ENCODE peak calls at places on chromosomes 12 and 14, in six cellular contexts. U is neural progenitor cell, Q is glutamatergic neuron, N is astrocyte of the cerebellum, L is hepatocyte, I is WERI-Rb-1. W is an unnamed sample.

GRCh38 chr12:48681738-48682532 is at the start of gene KANSL2:
- DNase-seq in U (peak; percentile 99), Q (peak; percentile 96), N (peak; percentile 98), L (peak; percentile 99), I (peak; percentile 99), W (peak; percentile 95)

GRCh38 chr14:79411403-79412174 is 799.7 kb downstream of the DIO2 start:
- DNase-seq in U (no peak), Q (no peak), N (no peak), L (no peak), I (no peak), W (no peak)

GRCh38 chr12:74349925-74350324 is 187.7 kb upstream of the ATXN7L3B start:
- DNase-seq in U (no peak), Q (no peak), N (peak; percentile 58), L (no peak), I (no peak), W (no peak)

GRCh38 chr14:68841030-68841809 is 48.4 kb upstream of the ZFP36L1 start:
- DNase-seq in U (no peak), Q (no peak), N (no peak), L (no peak), I (no peak), W (no peak)

GRCh38 chr12:21831671-21832357 is 57.3 kb upstream of the KCNJ8 start:
- DNase-seq in U (no peak), Q (no peak), N (no peak), L (no peak), I (no peak), W (no peak)

GRCh38 chr14:103382375-103382774 is 2.8 kb upstream of the MARK3 start:
- DNase-seq in U (no peak), Q (no peak), N (no peak), L (peak; percentile 60), I (no peak), W (no peak)

GRCh38 chr12:121795029-121795977 is 1.8 kb upstream of the RHOF start:
- DNase-seq in U (peak; percentile 81), Q (peak; percentile 91), N (peak; percentile 76), L (peak; percentile 89), I (peak; percentile 87), W (peak; percentile 92)

GRCh38 chr12:124264089-124264795 is 30.7 kb upstream of the RFLNA start:
- DNase-seq in U (no peak), Q (no peak), N (no peak), L (no peak), I (no peak), W (no peak)

GRCh38 chr12:131833896-131834641 is 5.9 kb downstream of the MMP17 start:
- DNase-seq in U (peak; percentile 69), Q (peak; percentile 84), N (no peak), L (peak; percentile 10), I (no peak), W (no peak)

GRCh38 chr12:2960432-2960956 is 1.3 kb downstream of the TEAD4 start:
- DNase-seq in U (peak; percentile 35), Q (no peak), N (no peak), L (peak; percentile 42), I (no peak), W (peak; percentile 23)

GRCh38 chr14:58107947-58108552 is 44.0 kb downstream of the ARMH4 start:
- DNase-seq in U (peak; percentile 64), Q (no peak), N (peak; percentile 76), L (peak; percentile 72), I (peak; percentile 25), W (peak; percentile 15)

GRCh38 chr12:89346741-89347324 is 5.5 kb downstream of the DUSP6 start:
- DNase-seq in U (peak; percentile 43), Q (no peak), N (no peak), L (no peak), I (no peak), W (no peak)

GRCh38 chr14:22666203-22666893 is 22.2 kb upstream of the OR6J1 start:
- DNase-seq in U (no peak), Q (no peak), N (no peak), L (no peak), I (no peak), W (no peak)

GRCh38 chr14:69873877-69874780 is 5.1 kb upstream of the SMOC1 start:
- DNase-seq in U (no peak), Q (no peak), N (peak; percentile 42), L (no peak), I (no peak), W (no peak)

GRCh38 chr14:61145258-61145902 is 135.8 kb downstream of the TMEM30B start:
- DNase-seq in U (no peak), Q (no peak), N (peak; percentile 77), L (peak; percentile 42), I (no peak), W (no peak)

GRCh38 chr14:59631237-59631636 is 54.6 kb upstream of the CCDC175 start:
- DNase-seq in U (peak; percentile 61), Q (peak; percentile 36), N (no peak), L (no peak), I (peak; percentile 47), W (peak; percentile 16)

GRCh38 chr14:77962731-77963520 is 163.0 kb downstream of the ADCK1 start:
- DNase-seq in U (no peak), Q (no peak), N (no peak), L (no peak), I (no peak), W (no peak)

GRCh38 chr12:104668274-104668718 is 211.5 kb downstream of the CHST11 start:
- DNase-seq in U (no peak), Q (no peak), N (no peak), L (peak; percentile 74), I (peak; percentile 14), W (no peak)

GRCh38 chr12:104410786-104411185 is 46.0 kb upstream of the CHST11 start:
- DNase-seq in U (no peak), Q (no peak), N (no peak), L (no peak), I (no peak), W (no peak)

GRCh38 chr12:120228291-120229070 is 27.6 kb upstream of the RPLP0 start:
- DNase-seq in U (peak; percentile 91), Q (peak; percentile 93), N (peak; percentile 66), L (peak; percentile 94), I (peak; percentile 87), W (peak; percentile 90)

GRCh38 chr14:22699801-22700564 is 55.8 kb upstream of the OR6J1 start:
- DNase-seq in U (peak; percentile 10), Q (no peak), N (no peak), L (no peak), I (no peak), W (no peak)

GRCh38 chr14:23351681-23352505 is 794 bp downstream of the SLC22A17 start:
- DNase-seq in U (peak; percentile 74), Q (peak; percentile 64), N (no peak), L (peak; percentile 42), I (peak; percentile 50), W (peak; percentile 56)

GRCh38 chr14:33480589-33481184 is 470.2 kb downstream of the EGLN3 start:
- DNase-seq in U (peak; percentile 37), Q (no peak), N (no peak), L (no peak), I (peak; percentile 20), W (no peak)

DNA sequence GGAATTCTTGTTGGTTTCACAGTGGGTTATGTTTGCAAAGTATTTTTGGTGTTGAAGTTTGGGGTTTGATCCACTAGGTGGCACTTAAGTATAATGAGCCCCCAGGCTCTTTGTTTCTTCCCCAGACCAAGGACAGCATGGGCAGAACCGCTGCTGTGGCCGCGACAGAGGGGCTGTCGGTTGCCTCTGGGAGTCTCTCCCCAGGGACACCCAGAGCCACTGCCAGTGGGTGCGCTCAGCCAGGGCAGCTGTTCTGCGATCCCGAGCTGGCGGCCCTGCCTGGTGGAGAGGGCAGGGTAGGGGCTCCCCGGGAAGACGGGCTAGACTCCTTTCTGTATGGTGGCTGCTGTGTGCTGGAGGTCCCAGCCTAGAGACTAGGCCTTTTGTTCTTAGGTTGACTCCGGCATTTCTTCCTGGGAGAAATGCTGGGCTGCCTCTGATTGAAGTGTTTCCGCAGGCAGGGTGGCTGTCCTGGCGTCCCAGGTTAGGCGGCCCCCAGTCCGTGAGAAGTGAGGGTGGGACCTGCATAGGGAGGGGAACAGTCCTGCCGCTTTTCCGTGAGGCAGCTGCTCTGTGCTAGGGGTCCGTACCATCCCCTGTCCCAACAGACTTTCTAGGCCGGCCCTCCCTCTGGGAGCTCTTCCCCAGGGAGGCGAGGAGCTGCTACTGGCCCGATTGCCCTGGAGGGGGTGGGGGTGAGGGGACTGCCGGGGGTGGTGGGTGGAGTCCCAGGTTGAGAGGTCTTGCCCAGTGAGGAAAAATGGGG is 253.1 kb upstream of the PELI2 start:
- DNase-seq in U (peak; percentile 24), Q (peak; percentile 46), N (no peak), L (no peak), I (no peak), W (no peak)
- TF ChIP-seq CTCF in U (peak; percentile 41), Q (peak; percentile 59), N (no peak), L (no peak), I (peak; percentile 42), W (no peak)

DNA sequence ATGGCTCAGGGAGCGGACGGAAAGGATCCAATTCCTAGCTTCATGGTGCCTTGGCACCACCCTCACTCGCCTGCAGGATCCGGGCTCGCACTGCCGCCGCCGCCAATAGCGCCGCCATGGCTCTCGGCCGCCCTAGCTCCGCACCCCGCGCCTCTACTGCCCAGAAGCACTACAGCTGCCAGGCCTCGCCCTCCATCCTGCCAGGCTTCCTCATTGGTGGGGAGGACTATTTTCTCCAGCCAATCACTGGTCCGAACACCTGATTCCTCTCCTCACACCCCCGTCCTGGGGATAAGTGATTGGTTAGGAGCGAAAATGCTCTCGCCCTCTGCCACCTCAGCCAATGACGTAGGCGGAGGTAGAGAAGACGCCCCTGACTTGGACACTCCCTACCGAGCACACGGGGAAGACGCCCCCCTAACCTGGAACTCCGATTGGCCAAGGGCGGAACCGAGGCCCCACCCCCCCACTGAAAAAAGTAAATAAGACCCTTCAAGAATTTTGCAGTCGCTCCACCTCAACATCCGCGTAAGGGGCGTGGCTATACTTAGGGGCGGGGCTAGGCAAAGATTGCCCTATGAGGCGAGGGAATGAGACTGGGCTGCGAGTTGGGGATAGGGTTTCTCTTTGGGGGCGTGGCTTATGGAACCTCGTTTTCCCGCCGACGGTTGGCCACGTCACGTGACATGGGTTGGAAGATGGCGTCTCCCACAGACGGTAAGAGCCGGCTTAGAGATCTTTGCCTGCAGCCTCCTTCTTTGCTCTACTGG is at the start of the genes ALDH6A1 and LIN52:
- DNase-seq in U (peak; percentile 100), Q (peak; percentile 100), N (peak; percentile 100), L (peak; percentile 100), I (peak; percentile 99), W (peak; percentile 100)
- TF ChIP-seq CTCF in U (peak; percentile 40), Q (no peak), N (no peak), L (no peak), I (peak; percentile 19), W (no peak)

DNA sequence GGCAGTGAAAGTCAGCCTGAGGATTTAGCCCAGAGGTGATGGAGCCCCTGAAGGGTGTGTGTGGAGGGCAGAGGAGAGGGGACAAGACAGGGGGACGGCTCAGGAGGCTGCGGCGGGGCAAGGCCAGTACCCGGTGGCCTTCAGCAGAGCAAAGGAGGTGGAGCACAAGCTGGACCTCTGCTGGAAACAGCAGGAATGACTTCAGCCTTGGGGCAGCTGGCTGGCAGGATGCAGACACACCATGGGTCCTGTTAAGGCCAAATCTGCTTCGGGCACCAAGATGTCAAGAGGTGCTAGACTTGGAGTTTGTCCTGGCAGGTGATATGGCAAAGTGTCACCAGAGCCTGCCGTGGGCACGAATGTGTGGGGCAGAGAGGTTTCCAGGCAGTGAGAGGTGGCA is 92.1 kb downstream of the LGMN start:
- DNase-seq in U (no peak), Q (no peak), N (no peak), L (no peak), I (no peak), W (no peak)
- TF ChIP-seq CTCF in U (peak; percentile 7), Q (no peak), N (no peak), L (no peak), I (peak; percentile 72), W (no peak)

DNA sequence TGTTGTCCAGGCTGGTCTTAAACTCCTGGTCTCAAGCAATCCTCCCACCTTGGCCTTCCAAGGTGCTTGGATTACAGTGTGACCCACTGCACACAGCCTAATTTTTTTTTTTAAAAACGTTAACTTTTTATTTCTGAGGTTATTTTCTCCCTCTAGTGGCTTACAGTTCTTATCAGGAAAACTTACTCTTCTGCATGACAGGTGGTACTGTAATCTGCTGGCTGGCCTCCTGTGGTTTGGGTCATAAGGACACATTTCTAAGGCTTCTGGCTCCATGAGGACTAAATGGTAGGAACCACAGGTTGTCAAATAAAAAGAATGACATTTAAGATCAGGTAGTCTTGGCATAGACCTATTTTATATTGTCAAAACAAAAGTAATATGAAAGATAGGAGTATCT is 7.7 kb upstream of the NCKAP1L start:
- DNase-seq in U (no peak), Q (no peak), N (no peak), L (no peak), I (peak; percentile 36), W (no peak)
- TF ChIP-seq CTCF in U (no peak), Q (no peak), N (no peak), L (no peak), I (no peak), W (no peak)

W was measured in nephron progenitor cell.